ENCODE peak calls at places on chromosomes 4 and X, in ten cellular contexts. E, H, U, G, L, B, O, X, R and D are unnamed samples. For H3K4me1 and H3K36me3, the result is how much of the 10 kb centered on the place peaks cover.

GRCh38 chrX:101759000-101759399 is 99.3 kb upstream of the ARMCX2 start:
- DNase-seq in E (peak), R (peak), L (no peak), G (peak), O (peak), B (peak), U (peak), X (peak), H (peak), D (peak)

GRCh38 chrX:13219990-13220764 is 99.7 kb downstream of the ATXN3L start:
- DNase-seq in O (no peak), X (no peak), G (peak), U (no peak), E (no peak), B (no peak), H (no peak), L (no peak), R (no peak), D (no peak)

GRCh38 chr4:168743576-168743975 is 246.7 kb downstream of the PALLD start:
- DNase-seq in B (no peak), H (peak), L (no peak), G (peak), U (no peak), E (no peak), X (no peak), R (no peak), O (no peak), D (no peak)

GRCh38 chrX:672931-673330 is 42.3 kb downstream of the SHOX start:
- DNase-seq in X (no peak), L (no peak), R (no peak), O (no peak), H (no peak), U (no peak), G (no peak), E (no peak), B (no peak), D (no peak)

GRCh38 chr4:24632011-24632410 is 47.7 kb upstream of the DHX15 start:
- DNase-seq in L (no peak), H (no peak), B (no peak), G (no peak), R (no peak), E (no peak), X (no peak), U (no peak), O (no peak), D (no peak)

GRCh38 chr4:56575820-56576429 is 70.3 kb downstream of the ARL9 start:
- DNase-seq in O (no peak), L (no peak), H (peak), X (peak), G (peak), B (peak), R (peak), E (no peak), U (no peak), D (no peak)

GRCh38 chrX:110675866-110676265 is 119.8 kb downstream of the CHRDL1 start:
- DNase-seq in O (no peak), H (no peak), R (no peak), B (no peak), L (no peak), E (no peak), X (no peak), G (no peak), U (no peak), D (no peak)

GRCh38 chrX:20442597-20442996 is 175.9 kb upstream of the RPS6KA3 start:
- DNase-seq in L (peak), U (peak), O (peak), R (peak), B (peak), X (peak), E (peak), G (peak), H (peak), D (peak)

GRCh38 chr4:125520258-125520990 is 205.7 kb downstream of the FAT4 start:
- DNase-seq in O (no peak), R (no peak), E (no peak), X (no peak), L (no peak), U (no peak), H (peak), G (peak), B (no peak), D (no peak)

GRCh38 chrX:102846544-102847236 is 90.4 kb upstream of the RAB40AL start:
- DNase-seq in B (no peak), O (no peak), U (no peak), G (peak), H (no peak), E (no peak), R (no peak), X (no peak), L (no peak), D (no peak)

GRCh38 chr4:86968477-86969015 is 33.7 kb downstream of the AFF1 start:
- DNase-seq in U (no peak), B (no peak), H (no peak), E (no peak), L (no peak), R (no peak), O (no peak), G (no peak), X (no peak), D (no peak)
- H3K4me1 ChIP-seq in U (half or more), B (under half), H (under half), E (under half), L (under half), R (under half), O (under half), G (under half), X (half or more), D (under half)

DNA sequence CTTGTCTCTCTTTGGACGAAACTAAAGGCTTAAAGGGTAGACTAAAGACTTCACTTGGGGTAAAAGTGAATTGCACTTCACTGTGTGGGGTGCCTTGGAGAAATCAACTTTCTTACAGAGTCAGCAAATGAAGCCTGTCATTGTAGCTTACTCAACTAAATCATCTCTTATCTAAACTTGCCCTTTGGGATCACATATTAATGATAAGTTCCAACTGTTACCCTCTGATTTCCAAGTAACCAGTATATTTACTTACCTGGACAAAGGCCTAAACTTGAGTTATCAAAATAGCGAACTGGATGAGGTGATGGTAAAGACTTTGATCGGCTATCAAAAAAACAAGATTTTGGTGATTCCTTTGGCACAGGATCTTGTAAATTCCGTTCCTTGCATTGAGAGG is 8.9 kb upstream of the BDH2 start:
- DNase-seq in H (no peak), E (no peak), O (no peak), X (no peak), U (no peak), B (no peak), R (no peak), G (no peak), L (no peak), D (no peak)
- H3K36me3 ChIP-seq in H (under half), E (under half), O (under half), X (half or more), U (under half), B (under half), R (under half), G (under half), L (under half), D (under half)

GRCh38 chr4:7518871-7519637 is 84.3 kb upstream of the PSAPL1 start:
- DNase-seq in U (peak), H (no peak), B (no peak), L (no peak), R (no peak), E (no peak), X (no peak), O (no peak), G (no peak), D (no peak)

GRCh38 chr4:7515390-7515902 is 80.7 kb upstream of the PSAPL1 start:
- DNase-seq in R (no peak), G (no peak), H (peak), B (no peak), X (no peak), U (no peak), O (no peak), L (no peak), E (peak), D (no peak)

GRCh38 chr4:7514789-7515188 is 80.1 kb upstream of the PSAPL1 start:
- DNase-seq in B (no peak), R (no peak), G (no peak), U (no peak), X (no peak), L (no peak), H (no peak), E (peak), O (no peak), D (no peak)

GRCh38 chr4:7516116-7516772 is 81.5 kb upstream of the PSAPL1 start:
- DNase-seq in O (no peak), R (no peak), H (peak), X (no peak), U (no peak), B (no peak), L (no peak), E (no peak), G (no peak), D (no peak)

DNA sequence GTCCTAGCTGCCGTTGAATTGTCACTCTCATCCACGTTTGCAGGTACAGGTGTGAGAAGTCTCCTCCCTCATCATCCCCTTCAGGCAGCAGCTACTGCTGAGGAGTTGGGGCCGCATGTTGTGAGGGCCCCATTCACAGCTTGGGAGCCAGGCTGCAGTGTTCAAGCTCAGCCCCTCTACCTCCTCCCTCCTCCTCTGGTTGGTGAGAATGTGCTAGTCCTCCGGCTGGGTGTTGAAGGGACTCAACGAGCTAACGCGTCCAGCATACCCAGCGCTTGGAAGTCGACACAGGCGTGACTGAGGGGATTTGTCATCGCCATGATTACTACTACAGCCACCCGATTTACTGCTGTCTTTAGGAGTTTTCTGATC is 82.0 kb upstream of the PSAPL1 start:
- DNase-seq in R (no peak), E (no peak), O (no peak), U (peak), X (no peak), L (no peak), B (no peak), G (no peak), H (peak), D (no peak)
- H3K4me3 ChIP-seq in R (no peak), E (no peak), O (no peak), U (no peak), X (no peak), L (no peak), B (no peak), G (no peak), H (no peak), D (no peak)

GRCh38 chr4:78647272-78647671 is 95.7 kb downstream of the ANXA3 start:
- DNase-seq in L (no peak), U (no peak), H (no peak), G (no peak), R (no peak), X (no peak), E (no peak), B (no peak), O (no peak), D (no peak)
- H3K4me1 ChIP-seq in L (under half), U (half or more), H (under half), G (under half), R (under half), X (under half), E (under half), B (under half), O (under half), D (under half)

GRCh38 chr4:99708551-99708950 is 50.9 kb upstream of the C4orf54 start:
- DNase-seq in H (no peak), L (no peak), X (no peak), O (no peak), E (no peak), U (no peak), R (no peak), G (no peak), B (no peak), D (no peak)

GRCh38 chr4:99711657-99712056 is 54.0 kb upstream of the C4orf54 start:
- DNase-seq in X (no peak), B (no peak), L (no peak), R (no peak), H (no peak), O (no peak), U (no peak), G (no peak), E (no peak), D (no peak)

GRCh38 chr4:99710020-99710419 is 52.4 kb upstream of the C4orf54 start:
- DNase-seq in L (no peak), X (no peak), O (no peak), H (no peak), R (no peak), E (no peak), B (no peak), G (no peak), U (no peak), D (no peak)

GRCh38 chr4:99710681-99711345 is 53.2 kb upstream of the C4orf54 start:
- DNase-seq in B (no peak), E (no peak), R (no peak), O (no peak), H (no peak), U (no peak), L (no peak), X (no peak), G (peak), D (no peak)

GRCh38 chr4:99705891-99706290 is 48.3 kb upstream of the C4orf54 start:
- DNase-seq in G (no peak), R (no peak), E (no peak), H (no peak), X (no peak), U (no peak), L (no peak), B (no peak), O (no peak), D (no peak)
- H3K36me3 ChIP-seq in G (under half), R (under half), E (under half), H (under half), X (under half), U (under half), L (under half), B (under half), O (under half), D (under half)

DNA sequence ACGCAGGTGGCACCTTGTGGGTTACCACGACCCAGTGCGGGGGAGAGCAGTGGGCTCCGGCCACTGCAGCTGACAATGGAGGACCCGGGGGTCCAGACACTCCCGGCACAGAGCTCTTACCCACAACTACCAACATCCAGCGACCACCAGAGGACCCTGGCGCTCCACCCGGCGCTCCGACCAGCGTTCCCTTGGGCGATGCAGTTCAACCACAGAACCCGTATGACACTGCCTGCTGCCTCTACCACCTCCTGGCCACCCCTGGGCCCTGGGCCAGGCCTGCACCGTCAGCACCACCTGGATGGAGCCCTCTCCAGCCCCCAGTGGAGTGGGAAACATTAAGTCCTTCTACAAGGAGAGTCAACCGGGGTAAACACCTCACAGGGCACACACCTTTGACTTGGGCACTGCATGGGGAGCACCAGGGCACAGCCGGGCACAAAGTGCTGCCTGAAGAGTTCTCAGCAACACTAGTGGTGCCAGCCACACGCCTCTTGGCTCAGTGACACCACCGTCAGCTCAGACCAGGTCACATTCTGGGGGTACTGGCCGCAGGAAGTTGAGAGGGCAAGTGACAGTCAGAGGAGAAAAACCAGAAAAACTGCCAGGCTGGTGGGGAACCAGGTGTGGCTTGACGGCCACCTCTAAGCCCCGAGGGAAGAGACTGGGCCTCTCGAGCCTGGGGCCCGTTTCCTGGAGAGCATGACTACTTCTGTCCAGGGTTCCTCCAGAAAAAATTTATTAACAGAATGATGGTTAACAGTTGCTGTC is 2.6 kb downstream of the CTBP1 start:
- DNase-seq in R (no peak), X (peak), E (peak), U (peak), L (peak), G (no peak), H (no peak), O (no peak), B (no peak), D (no peak)
- H3K4me3 ChIP-seq in R (peak), X (peak), E (peak), U (peak), L (peak), G (no peak), H (no peak), O (peak), B (peak), D (no peak)

GRCh38 chr4:39043697-39044363 is 11.6 kb upstream of the TMEM156 start:
- DNase-seq in R (no peak), U (no peak), B (peak), G (peak), L (no peak), O (peak), E (no peak), X (peak), H (peak), D (no peak)

GRCh38 chr4:39045791-39046221 is 13.6 kb upstream of the TMEM156 start:
- DNase-seq in H (peak), R (peak), E (peak), X (peak), B (peak), G (peak), U (no peak), L (no peak), O (peak), D (peak)

GRCh38 chr4:39044364-39044946 is 12.2 kb upstream of the TMEM156 start:
- DNase-seq in R (peak), G (peak), O (peak), L (peak), X (peak), U (peak), B (peak), E (peak), H (peak), D (peak)

GRCh38 chr4:39046243-39046642 is 14.0 kb upstream of the TMEM156 start:
- DNase-seq in H (peak), X (no peak), R (no peak), B (no peak), U (no peak), L (no peak), E (peak), G (peak), O (no peak), D (no peak)

DNA sequence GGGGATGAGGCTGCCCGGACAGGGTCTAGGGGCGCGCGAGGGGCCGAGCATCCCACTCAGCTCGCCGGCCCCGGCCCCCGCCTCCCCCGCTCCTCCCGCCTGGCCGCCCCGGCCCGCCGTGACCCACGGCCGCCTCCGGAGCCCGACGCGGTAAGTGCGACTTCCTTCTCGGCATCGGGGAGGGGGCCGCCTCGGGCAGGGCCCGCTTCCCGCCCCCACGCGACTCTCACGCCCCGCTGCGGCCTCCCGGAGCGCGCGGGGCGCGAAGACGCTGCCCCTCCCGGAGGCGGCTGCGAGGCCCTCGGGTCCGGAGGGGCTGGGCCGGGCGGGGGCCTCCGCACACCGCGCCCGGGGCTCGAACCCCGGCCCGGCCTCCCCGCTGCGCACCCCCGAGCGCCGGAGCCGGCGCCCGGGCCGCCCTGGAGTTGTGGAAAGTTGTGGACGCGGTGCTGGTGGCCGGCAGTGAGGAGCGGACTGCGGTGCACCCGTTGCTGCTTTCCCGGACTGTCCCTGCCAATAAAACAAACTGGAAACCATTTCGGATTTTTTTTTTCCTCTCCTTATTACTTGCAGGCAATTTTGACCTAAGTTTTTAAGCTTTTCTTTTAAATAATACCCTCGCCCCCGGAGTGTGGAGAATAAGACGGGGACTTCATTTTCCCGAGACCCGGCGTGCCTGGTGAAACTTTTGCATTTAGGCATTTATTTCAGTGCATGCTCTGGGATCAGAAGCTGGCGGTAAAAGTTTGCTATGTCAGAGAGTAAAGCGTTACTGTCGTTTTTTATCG is 12.9 kb upstream of the TMEM156 start:
- DNase-seq in R (peak), L (no peak), O (peak), E (no peak), B (peak), U (peak), X (peak), G (no peak), H (peak), D (peak)
- H3K4me1 ChIP-seq in R (under half), L (under half), O (under half), E (under half), B (under half), U (half or more), X (half or more), G (under half), H (under half), D (under half)